ENCODE peak calls at places on chromosomes 6 and 20, in nine cellular contexts. D is activated T-helper 1 cell treated with anti-CD3 and anti-CD28 coated beads, Interleukin-12 subunit alpha, Interleukin-12 subunit beta, Interleukin-2, Interleukin-4 antibody, amounts not matched to agents 30 ng/mL and 10 ng/mL and 1 ng/mL, durations not matched to agents 14 hours and 24 hours and 36 hours; N is NCI-H1694 treated with DMSO at 0.1 percent for 48 hours; S is NAMALWA; I is CD4-positive, alpha-beta memory T cell; L is mucosa of descending colon; X is GM06990; G is RCC 7860; O is WTC11. P is an unnamed sample.
A peak's percentile ranks its signal among the peaks of the same experiment; 100 is the strongest.

GRCh38 chr20:2137552-2138201 is 36.0 kb downstream of the STK35 start:
- DNase-seq in D (no peak), N (no peak), S (no peak), I (no peak), L (no peak), X (no peak), G (no peak), O (no peak), P (no peak)

GRCh38 chr6:47524136-47524840 is 46.7 kb downstream of the CD2AP start:
- DNase-seq in D (no peak), N (no peak), S (no peak), I (no peak), L (no peak), X (no peak), G (no peak), O (no peak), P (no peak)

GRCh38 chr20:62956387-62957135 is 4.1 kb downstream of the SLC17A9 start:
- DNase-seq in D (no peak), N (no peak), S (no peak), I (no peak), L (peak; percentile 50), X (no peak), G (no peak), O (no peak), P (no peak)

GRCh38 chr6:40848038-40848437 is 191.0 kb downstream of the UNC5CL start:
- DNase-seq in D (no peak), N (no peak), S (no peak), I (no peak), L (no peak), X (no peak), G (no peak), O (no peak), P (no peak)

GRCh38 chr6:147758305-147758704 is 249.8 kb downstream of the SAMD5 start:
- DNase-seq in D (no peak), N (no peak), S (no peak), I (no peak), L (no peak), X (no peak), G (no peak), O (no peak), P (no peak)

GRCh38 chr20:43537921-43538854 is 20.6 kb upstream of the SGK2 start:
- DNase-seq in D (peak; percentile 18), N (no peak), S (peak; percentile 48), I (peak; percentile 25), L (no peak), X (no peak), G (peak; percentile 43), O (peak; percentile 80), P (peak; percentile 90)

GRCh38 chr6:108604156-108604555 is 43.4 kb downstream of the FOXO3 start:
- DNase-seq in D (no peak), N (no peak), S (no peak), I (no peak), L (no peak), X (no peak), G (no peak), O (no peak), P (no peak)

GRCh38 chr6:167351656-167352354 is 26.9 kb downstream of the TTLL2 start:
- DNase-seq in D (no peak), N (no peak), S (no peak), I (no peak), L (no peak), X (no peak), G (no peak), O (no peak), P (no peak)

GRCh38 chr6:113672691-113673149 is 184.4 kb upstream of the MARCKS start:
- DNase-seq in D (no peak), N (no peak), S (no peak), I (no peak), L (peak; percentile 69), X (no peak), G (no peak), O (no peak), P (no peak)

GRCh38 chr6:38155144-38155543 is 335.6 kb downstream of the ZFAND3 start:
- DNase-seq in D (no peak), N (no peak), S (no peak), I (no peak), L (no peak), X (no peak), G (no peak), O (no peak), P (no peak)

GRCh38 chr6:139145661-139146060 is 10.8 kb downstream of the HECA start:
- DNase-seq in D (no peak), N (no peak), S (no peak), I (no peak), L (no peak), X (no peak), G (no peak), O (no peak), P (no peak)

GRCh38 chr6:79384845-79385244 is 150.4 kb upstream of the HMGN3 start:
- DNase-seq in D (no peak), N (no peak), S (no peak), I (no peak), L (no peak), X (no peak), G (no peak), O (no peak), P (no peak)

GRCh38 chr6:111805511-111806181 is 67.6 kb downstream of the FYN start:
- DNase-seq in D (peak; percentile 32), N (no peak), S (peak; percentile 26), I (no peak), L (no peak), X (peak; percentile 70), G (peak; percentile 74), O (no peak), P (no peak)

GRCh38 chr6:1027109-1027794 is 284.6 kb upstream of the FOXQ1 start:
- DNase-seq in D (no peak), N (no peak), S (no peak), I (no peak), L (no peak), X (no peak), G (peak; percentile 16), O (no peak), P (no peak)

GRCh38 chr6:42013134-42013516 is 37.2 kb upstream of the TAF8 start:
- DNase-seq in D (no peak), N (no peak), S (no peak), I (no peak), L (no peak), X (no peak), G (no peak), O (no peak), P (no peak)

GRCh38 chr6:44201638-44202303 is 15.0 kb upstream of the MYMX start:
- DNase-seq in D (no peak), N (no peak), S (no peak), I (no peak), L (no peak), X (no peak), G (no peak), O (no peak), P (no peak)

GRCh38 chr20:62913043-62913630 is 13.2 kb downstream of the DIDO1 start:
- DNase-seq in D (no peak), N (no peak), S (no peak), I (no peak), L (no peak), X (no peak), G (no peak), O (no peak), P (no peak)

GRCh38 chr20:300345-300744 is 3.0 kb downstream of the ZCCHC3 start:
- DNase-seq in D (no peak), N (no peak), S (peak; percentile 30), I (no peak), L (no peak), X (no peak), G (no peak), O (no peak), P (peak; percentile 86)